ENCODE peak calls at places on chromosomes 13 and 19, in five cellular contexts. One of them, this sample, is unnamed.

GRCh38 chr13:50080158-50080855 is 65.1 kb downstream of the KCNRG start:
- DNase-seq in GM23338: peak; percentile 31
- DNase-seq in uterus: no peak
- DNase-seq in aorta: no peak
- DNase-seq in DND-41: peak; percentile 53
- DNase-seq in this sample: no peak

GRCh38 chr13:33080962-33081655 is 64.9 kb downstream of the KL start:
- DNase-seq in aorta: no peak
- DNase-seq in GM23338: no peak
- DNase-seq in uterus: no peak
- DNase-seq in DND-41: no peak
- DNase-seq in this sample: no peak

GRCh38 chr19:32971012-32971595 is 654 bp downstream of the CEP89 start:
- DNase-seq in uterus: no peak
- DNase-seq in GM23338: no peak
- DNase-seq in DND-41: no peak
- DNase-seq in aorta: no peak
- DNase-seq in this sample: no peak

GRCh38 chr19:6230991-6231448 is 48.8 kb downstream of the MLLT1 start:
- DNase-seq in DND-41: no peak
- DNase-seq in GM23338: no peak
- DNase-seq in uterus: no peak
- DNase-seq in aorta: peak; percentile 71
- DNase-seq in this sample: no peak

GRCh38 chr19:30512748-30513389 is 140.7 kb downstream of the ZNF536 start:
- DNase-seq in uterus: no peak
- DNase-seq in GM23338: no peak
- DNase-seq in DND-41: no peak
- DNase-seq in aorta: no peak
- DNase-seq in this sample: no peak

GRCh38 chr19:31803819-31804446 is 454.7 kb upstream of the TSHZ3 start:
- DNase-seq in GM23338: no peak
- DNase-seq in uterus: no peak
- DNase-seq in DND-41: no peak
- DNase-seq in aorta: no peak
- DNase-seq in this sample: no peak

GRCh38 chr13:45575830-45576180 is 39.7 kb downstream of the ERICH6B start:
- DNase-seq in GM23338: no peak
- DNase-seq in uterus: no peak
- DNase-seq in DND-41: no peak
- DNase-seq in aorta: no peak
- DNase-seq in this sample: no peak

GRCh38 chr13:73325351-73326214 is 266.8 kb downstream of the KLF5 start:
- DNase-seq in GM23338: no peak
- DNase-seq in aorta: no peak
- DNase-seq in uterus: no peak
- DNase-seq in DND-41: no peak
- DNase-seq in this sample: no peak

GRCh38 chr19:57651654-57651996 is 17.1 kb upstream of the ZSCAN4 start:
- DNase-seq in uterus: no peak
- DNase-seq in aorta: no peak
- DNase-seq in GM23338: peak; percentile 62
- DNase-seq in DND-41: no peak
- DNase-seq in this sample: peak; percentile 41

GRCh38 chr13:98507060-98507797 is 69.7 kb downstream of the STK24 start:
- DNase-seq in uterus: no peak
- DNase-seq in DND-41: no peak
- DNase-seq in GM23338: peak; percentile 67
- DNase-seq in aorta: peak; percentile 89
- DNase-seq in this sample: no peak

GRCh38 chr13:61546911-61547310 is 131.3 kb upstream of the PCDH20 start:
- DNase-seq in aorta: no peak
- DNase-seq in GM23338: no peak
- DNase-seq in DND-41: no peak
- DNase-seq in uterus: no peak
- DNase-seq in this sample: no peak
- H3K36me3 ChIP-seq in aorta: no peaks in the 10 kb centered on the region
- H3K36me3 ChIP-seq in GM23338: no peaks in the 10 kb centered on the region
- H3K36me3 ChIP-seq in DND-41: no peaks in the 10 kb centered on the region
- H3K36me3 ChIP-seq in uterus: no peaks in the 10 kb centered on the region
- H3K36me3 ChIP-seq in this sample: no peaks in the 10 kb centered on the region

GRCh38 chr19:44704982-44705381 is 6.0 kb downstream of the CEACAM16 start:
- DNase-seq in uterus: no peak
- DNase-seq in DND-41: no peak
- DNase-seq in aorta: no peak
- DNase-seq in GM23338: no peak
- DNase-seq in this sample: no peak
- H3K36me3 ChIP-seq in uterus: no peaks in the 10 kb centered on the region
- H3K36me3 ChIP-seq in DND-41: no peaks in the 10 kb centered on the region
- H3K36me3 ChIP-seq in aorta: no peaks in the 10 kb centered on the region
- H3K36me3 ChIP-seq in GM23338: no peaks in the 10 kb centered on the region
- H3K36me3 ChIP-seq in this sample: no peaks in the 10 kb centered on the region

DNA sequence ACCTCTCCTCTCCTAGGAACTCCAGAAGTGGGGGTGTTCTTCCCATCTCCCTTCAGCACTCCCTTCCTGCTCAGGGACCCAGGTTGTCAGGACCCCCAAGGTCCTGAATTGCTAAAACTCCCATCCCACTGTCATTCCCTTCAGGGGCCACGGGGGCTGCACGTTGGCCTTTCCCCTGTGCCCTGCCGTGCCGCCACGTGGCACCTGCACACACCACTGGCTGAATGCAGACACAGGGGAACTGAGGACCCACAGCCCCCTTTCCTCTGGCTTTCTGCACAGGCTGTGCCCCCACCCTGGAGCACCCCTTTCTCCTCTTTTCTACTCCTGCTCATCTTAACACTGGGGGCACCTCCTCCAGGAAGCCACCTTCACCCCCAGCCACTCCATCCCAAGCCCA is 9.0 kb downstream of the SHANK1 start:
- DNase-seq in DND-41: no peak
- DNase-seq in aorta: no peak
- DNase-seq in GM23338: no peak
- DNase-seq in uterus: no peak
- DNase-seq in this sample: no peak
- H3K36me3 ChIP-seq in DND-41: no peaks in the 10 kb centered on the region
- H3K36me3 ChIP-seq in aorta: no peaks in the 10 kb centered on the region
- H3K36me3 ChIP-seq in GM23338: no peaks in the 10 kb centered on the region
- H3K36me3 ChIP-seq in uterus: no peaks in the 10 kb centered on the region
- H3K36me3 ChIP-seq in this sample: no peaks in the 10 kb centered on the region

GRCh38 chr19:3612901-3613741 is 6.4 kb upstream of the TBXA2R start:
- DNase-seq in aorta: peak; percentile 80
- DNase-seq in GM23338: peak; percentile 85
- DNase-seq in DND-41: no peak
- DNase-seq in uterus: no peak
- DNase-seq in this sample: peak; percentile 98

GRCh38 chr19:3613765-3614661 is 7.3 kb upstream of the TBXA2R start:
- DNase-seq in DND-41: no peak
- DNase-seq in uterus: no peak
- DNase-seq in GM23338: no peak
- DNase-seq in aorta: no peak
- DNase-seq in this sample: no peak

GRCh38 chr19:3617463-3617862 is 9.1 kb downstream of the CACTIN start:
- DNase-seq in uterus: peak; percentile 16
- DNase-seq in aorta: no peak
- DNase-seq in DND-41: no peak
- DNase-seq in GM23338: peak; percentile 56
- DNase-seq in this sample: no peak

GRCh38 chr19:3615524-3616135 is 9.0 kb upstream of the TBXA2R start:
- DNase-seq in DND-41: no peak
- DNase-seq in uterus: no peak
- DNase-seq in aorta: peak; percentile 45
- DNase-seq in GM23338: no peak
- DNase-seq in this sample: no peak

DNA sequence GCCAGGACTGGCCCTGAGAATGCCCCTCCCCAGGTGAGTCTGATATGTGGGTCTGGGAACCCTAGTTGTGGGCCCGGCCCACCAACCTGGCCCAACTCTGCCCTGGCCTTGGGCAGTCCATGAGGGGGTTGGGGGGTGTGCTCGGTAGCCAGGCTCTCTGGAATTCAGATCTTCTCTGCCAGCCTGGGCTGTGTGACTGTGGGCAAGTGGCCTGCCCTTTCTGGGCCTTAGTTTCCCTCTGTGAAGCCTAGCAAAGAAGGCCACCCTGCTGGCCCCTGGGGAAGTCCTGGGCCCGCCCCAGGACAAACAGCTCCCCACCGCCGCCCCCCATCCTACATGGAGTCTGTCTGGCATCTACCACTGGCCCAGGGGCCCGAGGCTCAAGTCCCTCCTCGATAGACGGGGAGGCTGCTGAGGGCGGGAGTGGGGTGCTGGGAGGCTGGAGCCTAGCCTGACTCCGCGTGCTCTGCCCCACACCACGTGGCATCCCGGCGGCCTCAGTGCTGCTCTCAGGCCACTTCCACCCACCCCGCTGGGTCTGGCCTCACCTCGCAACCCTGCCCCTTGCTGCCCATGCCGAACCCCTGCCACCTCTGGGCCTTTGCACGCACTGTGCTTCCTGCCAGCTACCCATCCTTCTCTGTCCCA is 8.3 kb upstream of the TBXA2R start:
- DNase-seq in DND-41: no peak
- DNase-seq in aorta: peak; percentile 60
- DNase-seq in uterus: no peak
- DNase-seq in GM23338: no peak
- DNase-seq in this sample: no peak
- H3K36me3 ChIP-seq in DND-41: peaks cover 63% of the 10 kb centered on the region
- H3K36me3 ChIP-seq in aorta: no peaks in the 10 kb centered on the region
- H3K36me3 ChIP-seq in uterus: no peaks in the 10 kb centered on the region
- H3K36me3 ChIP-seq in GM23338: no peaks in the 10 kb centered on the region
- H3K36me3 ChIP-seq in this sample: peaks cover 1% of the 10 kb centered on the region

DNA sequence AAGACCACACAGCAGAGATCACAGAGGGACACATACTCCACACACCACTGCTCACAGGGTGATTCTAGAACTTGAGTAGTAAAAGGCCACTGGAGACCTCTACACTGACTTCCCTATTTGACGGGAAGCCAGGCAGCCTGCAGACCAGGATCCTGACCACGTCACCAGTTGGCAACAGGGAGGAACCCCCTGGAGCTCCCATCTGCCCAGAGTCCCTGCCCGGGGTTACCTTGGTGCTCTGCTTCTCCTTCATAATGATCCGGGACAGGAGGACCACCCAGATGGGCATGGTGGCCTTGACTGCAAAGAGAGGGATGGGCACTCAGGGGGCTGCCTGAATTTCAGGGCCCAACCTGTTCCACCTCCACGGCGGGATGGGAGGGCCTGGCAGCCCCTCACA is 932 bp downstream of the SLC35E1 start:
- DNase-seq in aorta: no peak
- DNase-seq in GM23338: no peak
- DNase-seq in DND-41: no peak
- DNase-seq in uterus: no peak
- DNase-seq in this sample: no peak
- H3K36me3 ChIP-seq in aorta: no peaks in the 10 kb centered on the region
- H3K36me3 ChIP-seq in GM23338: peaks cover 14% of the 10 kb centered on the region
- H3K36me3 ChIP-seq in DND-41: peaks cover 82% of the 10 kb centered on the region
- H3K36me3 ChIP-seq in uterus: no peaks in the 10 kb centered on the region
- H3K36me3 ChIP-seq in this sample: peaks cover 14% of the 10 kb centered on the region

DNA sequence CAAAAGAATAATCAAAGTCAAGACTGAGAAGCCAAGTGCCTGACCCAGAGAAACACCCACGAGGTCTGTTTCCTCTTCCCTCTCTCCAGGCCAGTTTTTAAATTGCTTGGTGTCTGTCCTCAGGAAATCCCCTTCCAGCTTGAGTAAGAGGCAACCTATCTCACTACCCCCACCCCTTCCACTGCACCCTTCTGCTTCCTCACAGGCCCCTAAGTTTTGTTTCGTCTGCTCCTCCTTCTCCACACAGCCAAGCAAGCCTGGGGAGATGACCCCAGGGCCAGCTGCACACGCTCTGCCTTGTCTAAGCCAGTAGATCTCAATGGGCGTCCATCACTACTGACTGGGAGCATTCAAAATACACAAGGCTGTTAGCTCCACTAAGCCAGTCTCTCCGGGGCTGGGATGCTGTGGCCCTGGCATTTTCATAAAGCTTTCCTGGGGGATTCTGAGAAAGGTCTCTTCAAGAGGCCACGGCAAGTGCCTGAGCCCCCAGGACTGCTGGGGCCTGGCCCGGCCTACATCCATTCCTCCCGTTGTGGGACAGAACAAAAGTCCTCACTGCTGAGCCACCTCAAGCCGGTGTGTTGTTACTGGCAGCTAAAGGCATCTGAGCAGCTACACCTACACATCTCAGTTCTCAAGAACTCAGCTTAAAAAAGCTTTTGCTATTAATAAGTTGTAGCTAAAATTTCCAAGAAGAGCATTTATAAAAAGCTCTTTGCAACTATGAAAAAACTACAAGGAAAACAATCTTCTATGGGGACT is 14.9 kb upstream of the IL4I1 start:
- DNase-seq in uterus: no peak
- DNase-seq in GM23338: no peak
- DNase-seq in DND-41: no peak
- DNase-seq in aorta: no peak
- DNase-seq in this sample: no peak
- H3K36me3 ChIP-seq in uterus: no peaks in the 10 kb centered on the region
- H3K36me3 ChIP-seq in GM23338: peaks cover 10% of the 10 kb centered on the region
- H3K36me3 ChIP-seq in DND-41: peaks cover 94% of the 10 kb centered on the region
- H3K36me3 ChIP-seq in aorta: peaks cover 1% of the 10 kb centered on the region
- H3K36me3 ChIP-seq in this sample: peaks cover 29% of the 10 kb centered on the region

GRCh38 chr19:887599-887998 is 5.4 kb downstream of the MED16 start:
- DNase-seq in GM23338: no peak
- DNase-seq in uterus: no peak
- DNase-seq in DND-41: no peak
- DNase-seq in aorta: no peak
- DNase-seq in this sample: no peak
- H3K36me3 ChIP-seq in GM23338: no peaks in the 10 kb centered on the region
- H3K36me3 ChIP-seq in uterus: no peaks in the 10 kb centered on the region
- H3K36me3 ChIP-seq in DND-41: peaks cover 75% of the 10 kb centered on the region
- H3K36me3 ChIP-seq in aorta: peaks cover 4% of the 10 kb centered on the region
- H3K36me3 ChIP-seq in this sample: peaks cover 2% of the 10 kb centered on the region

DNA sequence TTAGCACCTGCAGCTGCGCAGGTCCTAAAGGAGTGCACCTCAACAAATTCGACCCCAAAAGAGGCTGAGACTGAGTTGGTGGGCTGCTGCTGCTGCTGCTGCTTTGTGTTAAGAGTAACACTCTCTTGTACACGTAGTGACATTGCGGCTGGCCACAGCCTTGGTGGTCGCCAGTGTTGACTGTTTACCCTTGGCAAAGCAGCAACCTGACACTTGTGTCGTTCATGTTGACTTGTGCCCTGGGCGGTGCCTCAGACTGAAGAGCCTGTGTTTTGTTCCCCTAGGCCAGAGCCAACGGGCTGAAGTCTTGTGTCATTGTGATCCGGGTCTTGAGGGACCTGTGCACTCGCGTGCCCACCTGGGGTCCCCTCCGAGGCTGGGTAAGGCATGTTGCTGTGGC is 22.4 kb upstream of the QTRT1 start:
- DNase-seq in aorta: no peak
- DNase-seq in GM23338: no peak
- DNase-seq in uterus: no peak
- DNase-seq in DND-41: no peak
- DNase-seq in this sample: no peak
- H3K36me3 ChIP-seq in aorta: peaks cover 18% of the 10 kb centered on the region
- H3K36me3 ChIP-seq in GM23338: peaks cover 89% of the 10 kb centered on the region
- H3K36me3 ChIP-seq in uterus: no peaks in the 10 kb centered on the region
- H3K36me3 ChIP-seq in DND-41: peaks cover 99% of the 10 kb centered on the region
- H3K36me3 ChIP-seq in this sample: peaks cover 79% of the 10 kb centered on the region